ENCODE peak calls at places on chromosomes 11 and 22, in ten cellular contexts. F is cardiac fibroblast, B is NCI-H2081, X is GM13976, V is iris pigment epithelial cell, Y is stromal cell of bone marrow, A is RPMI8226, E is H7, I is amygdala, Q is Caki2. R is an unnamed sample.

GRCh38 chr11:2701230-2701629 is 1.4 kb upstream of the KCNQ1OT1 start:
- DNase-seq in F (no peak), B (no peak), X (no peak), V (no peak), Y (no peak), A (no peak), E (peak; percentile 47), I (no peak), Q (no peak), R (no peak)

GRCh38 chr11:133639408-133639807 is 107.1 kb upstream of the OPCML start:
- DNase-seq in F (no peak), B (no peak), X (no peak), V (no peak), Y (no peak), A (no peak), E (no peak), I (no peak), Q (no peak), R (no peak)

GRCh38 chr11:23897453-23898289 is 599.2 kb upstream of the LUZP2 start:
- DNase-seq in F (peak; percentile 95), B (no peak), X (no peak), V (peak; percentile 97), Y (peak; percentile 29), A (no peak), E (no peak), I (no peak), Q (no peak), R (no peak)

GRCh38 chr11:13929551-13929950 is 33.0 kb upstream of the SPON1 start:
- DNase-seq in F (no peak), B (no peak), X (no peak), V (no peak), Y (no peak), A (no peak), E (no peak), I (no peak), Q (no peak), R (no peak)

GRCh38 chr11:120181446-120181992 is 29.3 kb upstream of the OAF start:
- DNase-seq in F (no peak), B (no peak), X (peak; percentile 3), V (no peak), Y (no peak), A (no peak), E (no peak), I (no peak), Q (no peak), R (peak; percentile 25)

GRCh38 chr11:112844530-112844929 is 116.7 kb upstream of the NCAM1 start:
- DNase-seq in F (no peak), B (no peak), X (no peak), V (no peak), Y (no peak), A (no peak), E (no peak), I (peak; percentile 83), Q (no peak), R (no peak)

GRCh38 chr11:126391970-126392637 is 36.6 kb downstream of the ST3GAL4 start:
- DNase-seq in F (no peak), B (no peak), X (no peak), V (no peak), Y (no peak), A (no peak), E (peak; percentile 83), I (no peak), Q (no peak), R (no peak)

GRCh38 chr11:103547009-103547408 is 437.8 kb downstream of the DYNC2H1 start:
- DNase-seq in F (no peak), B (no peak), X (no peak), V (no peak), Y (no peak), A (no peak), E (no peak), I (no peak), Q (no peak), R (no peak)

GRCh38 chr11:73267122-73267846 is 4.9 kb upstream of the P2RY6 start:
- DNase-seq in F (no peak), B (no peak), X (no peak), V (no peak), Y (no peak), A (no peak), E (no peak), I (no peak), Q (no peak), R (peak; percentile 17)

GRCh38 chr22:34324763-34325162 is 404.5 kb upstream of the LARGE1 start:
- DNase-seq in F (no peak), B (no peak), X (no peak), V (no peak), Y (no peak), A (no peak), E (no peak), I (no peak), Q (no peak), R (no peak)

GRCh38 chr11:117669062-117669461 is 128.0 kb downstream of the DSCAML1 start:
- DNase-seq in F (no peak), B (peak; percentile 76), X (no peak), V (no peak), Y (no peak), A (no peak), E (no peak), I (no peak), Q (no peak), R (no peak)